ENCODE peak calls at places on chromosomes 2 and 18, in four cellular contexts. One of them, this sample, is unnamed.
A peak's percentile ranks its signal among the peaks of the same experiment; 100 is the strongest.

GRCh38 chr18:13392029-13392750 is 173.6 kb downstream of the LDLRAD4 start:
- DNase-seq in endothelial cell: no peak
- DNase-seq in left ventricle myocardium inferior: no peak
- DNase-seq in A549: no peak
- DNase-seq in this sample: no peak

GRCh38 chr2:239866778-239867177 is 158.4 kb downstream of the NDUFA10 start:
- DNase-seq in endothelial cell: no peak
- DNase-seq in left ventricle myocardium inferior: no peak
- DNase-seq in A549: no peak
- DNase-seq in this sample: no peak

GRCh38 chr18:13566941-13567762 is 159.2 kb downstream of the FAM210A start:
- DNase-seq in left ventricle myocardium inferior: peak; percentile 39
- DNase-seq in endothelial cell: no peak
- DNase-seq in A549: no peak
- DNase-seq in this sample: peak; percentile 83

GRCh38 chr18:48975221-48975816 is 24.6 kb upstream of the SMAD7 start:
- DNase-seq in A549: no peak
- DNase-seq in endothelial cell: no peak
- DNase-seq in left ventricle myocardium inferior: no peak
- DNase-seq in this sample: no peak

GRCh38 chr2:10382313-10383061 is 65.6 kb downstream of the ODC1 start:
- DNase-seq in left ventricle myocardium inferior: no peak
- DNase-seq in A549: no peak
- DNase-seq in endothelial cell: peak; percentile 55
- DNase-seq in this sample: no peak

GRCh38 chr2:9959262-9959661 is 7.8 kb downstream of the GRHL1 start:
- DNase-seq in endothelial cell: no peak
- DNase-seq in left ventricle myocardium inferior: no peak
- DNase-seq in A549: no peak
- DNase-seq in this sample: no peak

GRCh38 chr2:67465623-67466022 is 68.5 kb downstream of the ETAA1 start:
- DNase-seq in A549: no peak
- DNase-seq in endothelial cell: no peak
- DNase-seq in left ventricle myocardium inferior: no peak
- DNase-seq in this sample: no peak

GRCh38 chr2:207184348-207184747 is 18.6 kb upstream of the KLF7 start:
- DNase-seq in endothelial cell: no peak
- DNase-seq in left ventricle myocardium inferior: no peak
- DNase-seq in A549: no peak
- DNase-seq in this sample: no peak

GRCh38 chr2:201357216-201357615 is at the start of gene FLACC1:
- DNase-seq in left ventricle myocardium inferior: no peak
- DNase-seq in A549: peak; percentile 39
- DNase-seq in endothelial cell: no peak
- DNase-seq in this sample: no peak

GRCh38 chr2:238107525-238108422 is 7.6 kb downstream of the ESPNL start:
- DNase-seq in left ventricle myocardium inferior: no peak
- DNase-seq in endothelial cell: no peak
- DNase-seq in A549: no peak
- DNase-seq in this sample: peak; percentile 85

GRCh38 chr2:101249826-101250225 is 2.9 kb upstream of the CNOT11 start:
- DNase-seq in endothelial cell: no peak
- DNase-seq in A549: no peak
- DNase-seq in left ventricle myocardium inferior: no peak
- DNase-seq in this sample: no peak

GRCh38 chr2:64331430-64331700 is 122.6 kb upstream of the LGALSL start:
- DNase-seq in endothelial cell: no peak
- DNase-seq in A549: no peak
- DNase-seq in left ventricle myocardium inferior: no peak
- DNase-seq in this sample: no peak

GRCh38 chr2:173171924-173172643 is 96.4 kb downstream of the MAP3K20 start:
- DNase-seq in left ventricle myocardium inferior: no peak
- DNase-seq in endothelial cell: no peak
- DNase-seq in A549: no peak
- DNase-seq in this sample: no peak

GRCh38 chr2:170739048-170739447 is 23.9 kb downstream of the SP5 start:
- DNase-seq in endothelial cell: no peak
- DNase-seq in A549: peak; percentile 17
- DNase-seq in left ventricle myocardium inferior: no peak
- DNase-seq in this sample: no peak

GRCh38 chr2:40225670-40226069 is 226.2 kb downstream of the SLC8A1 start:
- DNase-seq in endothelial cell: no peak
- DNase-seq in left ventricle myocardium inferior: no peak
- DNase-seq in A549: no peak
- DNase-seq in this sample: no peak

GRCh38 chr2:1800716-1801388 is 56.5 kb upstream of the PXDN start:
- DNase-seq in endothelial cell: no peak
- DNase-seq in A549: no peak
- DNase-seq in left ventricle myocardium inferior: no peak
- DNase-seq in this sample: no peak

GRCh38 chr2:72198532-72199241 is 51.0 kb upstream of the CYP26B1 start:
- DNase-seq in A549: peak; percentile 12
- DNase-seq in left ventricle myocardium inferior: no peak
- DNase-seq in endothelial cell: no peak
- DNase-seq in this sample: no peak

GRCh38 chr2:72193723-72194122 is 46.1 kb upstream of the CYP26B1 start:
- DNase-seq in endothelial cell: no peak
- DNase-seq in left ventricle myocardium inferior: no peak
- DNase-seq in A549: no peak
- DNase-seq in this sample: no peak
- TF ChIP-seq CTCF in endothelial cell: no peak
- TF ChIP-seq CTCF in left ventricle myocardium inferior: no peak
- TF ChIP-seq CTCF in A549: no peak
- TF ChIP-seq CTCF in this sample: no peak

DNA sequence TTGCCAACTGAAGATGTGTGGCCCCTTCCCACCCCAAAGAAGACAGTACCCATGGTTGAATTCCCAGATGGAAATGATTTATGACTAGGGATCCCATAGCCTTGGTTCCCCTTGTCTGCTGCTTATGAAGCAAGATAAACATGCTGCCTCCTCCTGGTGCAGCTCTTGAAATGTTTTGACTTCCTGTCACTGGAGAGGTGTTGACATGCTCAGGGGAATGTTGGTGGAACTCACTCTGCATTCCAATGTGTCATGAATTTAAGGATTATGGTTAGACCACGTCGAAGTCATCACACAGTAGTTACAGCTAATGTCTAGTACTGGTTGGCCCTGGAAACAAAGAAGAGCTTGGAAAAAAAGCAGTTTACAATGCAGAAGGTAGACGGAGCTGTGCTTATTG is 69.0 kb upstream of the FAM110C start:
- DNase-seq in left ventricle myocardium inferior: no peak
- DNase-seq in A549: no peak
- DNase-seq in endothelial cell: no peak
- DNase-seq in this sample: no peak
- TF ChIP-seq CTCF in left ventricle myocardium inferior: no peak
- TF ChIP-seq CTCF in A549: no peak
- TF ChIP-seq CTCF in endothelial cell: no peak
- TF ChIP-seq CTCF in this sample: no peak

GRCh38 chr2:235170016-235170415 is 218.2 kb downstream of the SH3BP4 start:
- DNase-seq in endothelial cell: no peak
- DNase-seq in A549: no peak
- DNase-seq in left ventricle myocardium inferior: no peak
- DNase-seq in this sample: no peak

GRCh38 chr2:235165631-235166030 is 213.8 kb downstream of the SH3BP4 start:
- DNase-seq in A549: no peak
- DNase-seq in left ventricle myocardium inferior: no peak
- DNase-seq in endothelial cell: no peak
- DNase-seq in this sample: no peak

GRCh38 chr2:235171511-235172130 is 219.8 kb downstream of the SH3BP4 start:
- DNase-seq in A549: no peak
- DNase-seq in left ventricle myocardium inferior: no peak
- DNase-seq in endothelial cell: no peak
- DNase-seq in this sample: no peak

GRCh38 chr2:235168174-235168979 is 216.6 kb downstream of the SH3BP4 start:
- DNase-seq in A549: no peak
- DNase-seq in left ventricle myocardium inferior: no peak
- DNase-seq in endothelial cell: no peak
- DNase-seq in this sample: no peak

GRCh38 chr2:235170536-235171510 is 219.0 kb downstream of the SH3BP4 start:
- DNase-seq in left ventricle myocardium inferior: no peak
- DNase-seq in endothelial cell: no peak
- DNase-seq in A549: peak; percentile 80
- DNase-seq in this sample: no peak
- TF ChIP-seq CTCF in left ventricle myocardium inferior: peak; percentile 17
- TF ChIP-seq CTCF in endothelial cell: no peak
- TF ChIP-seq CTCF in A549: peak; percentile 9
- TF ChIP-seq CTCF in this sample: no peak

GRCh38 chr2:29627366-29627765 is 294.0 kb downstream of the ALK start:
- DNase-seq in A549: no peak
- DNase-seq in left ventricle myocardium inferior: no peak
- DNase-seq in endothelial cell: no peak
- DNase-seq in this sample: no peak
- TF ChIP-seq CTCF in A549: no peak
- TF ChIP-seq CTCF in left ventricle myocardium inferior: no peak
- TF ChIP-seq CTCF in endothelial cell: no peak
- TF ChIP-seq CTCF in this sample: no peak

GRCh38 chr2:199777315-199777714 is 73.7 kb downstream of the FTCDNL1 start:
- DNase-seq in endothelial cell: no peak
- DNase-seq in A549: no peak
- DNase-seq in left ventricle myocardium inferior: no peak
- DNase-seq in this sample: no peak

GRCh38 chr2:199772693-199772976 is 78.4 kb downstream of the FTCDNL1 start:
- DNase-seq in A549: no peak
- DNase-seq in endothelial cell: no peak
- DNase-seq in left ventricle myocardium inferior: no peak
- DNase-seq in this sample: no peak

GRCh38 chr2:199778655-199779054 is 72.3 kb downstream of the FTCDNL1 start:
- DNase-seq in left ventricle myocardium inferior: no peak
- DNase-seq in endothelial cell: no peak
- DNase-seq in A549: no peak
- DNase-seq in this sample: no peak

GRCh38 chr2:199771948-199772692 is 78.9 kb downstream of the FTCDNL1 start:
- DNase-seq in A549: no peak
- DNase-seq in endothelial cell: no peak
- DNase-seq in left ventricle myocardium inferior: no peak
- DNase-seq in this sample: no peak

DNA sequence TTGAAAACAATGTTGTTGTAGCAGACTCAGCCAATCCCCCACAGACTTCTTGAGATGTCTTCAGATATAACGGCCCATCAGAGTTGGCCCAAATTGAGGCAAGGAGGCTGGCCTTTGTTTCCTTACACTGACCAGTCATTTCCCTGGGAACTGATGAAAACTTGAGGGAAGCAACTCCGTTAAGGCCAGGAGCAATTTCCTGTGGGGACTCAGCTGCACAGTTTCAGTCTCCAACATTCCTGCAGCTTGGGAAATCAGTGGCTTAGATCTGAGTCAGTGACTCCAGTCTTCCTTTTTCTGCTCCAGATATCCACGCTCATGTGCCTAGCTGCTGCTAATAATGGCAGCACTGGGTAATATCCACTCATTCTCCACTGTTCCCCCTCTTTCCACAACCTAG is 75.7 kb downstream of the FTCDNL1 start:
- DNase-seq in endothelial cell: no peak
- DNase-seq in left ventricle myocardium inferior: no peak
- DNase-seq in A549: no peak
- DNase-seq in this sample: no peak
- TF ChIP-seq CTCF in endothelial cell: no peak
- TF ChIP-seq CTCF in left ventricle myocardium inferior: no peak
- TF ChIP-seq CTCF in A549: no peak
- TF ChIP-seq CTCF in this sample: no peak

DNA sequence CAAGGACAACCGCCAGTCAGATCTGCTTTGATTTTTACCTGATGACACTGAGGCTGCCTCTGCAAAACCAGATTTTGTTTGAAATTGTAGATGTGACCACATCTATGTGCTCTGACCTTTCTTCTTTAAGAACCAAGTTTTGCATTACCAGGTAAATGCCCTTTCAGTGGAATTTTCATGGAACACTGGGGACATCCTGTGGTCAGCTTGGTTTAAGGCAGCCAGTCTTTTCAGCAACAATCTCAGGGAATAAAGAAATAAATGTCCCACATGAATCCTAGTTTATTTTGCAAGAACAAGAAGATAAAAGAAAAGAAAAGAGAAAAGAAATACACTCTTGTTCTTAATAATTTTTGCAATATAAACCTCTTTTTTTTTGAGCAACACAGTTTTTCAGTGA is 90.6 kb downstream of the POU3F3 start:
- DNase-seq in endothelial cell: peak; percentile 45
- DNase-seq in A549: peak; percentile 3
- DNase-seq in left ventricle myocardium inferior: no peak
- DNase-seq in this sample: no peak
- TF ChIP-seq CTCF in endothelial cell: peak; percentile 46
- TF ChIP-seq CTCF in A549: peak; percentile 51
- TF ChIP-seq CTCF in left ventricle myocardium inferior: peak; percentile 38
- TF ChIP-seq CTCF in this sample: no peak

DNA sequence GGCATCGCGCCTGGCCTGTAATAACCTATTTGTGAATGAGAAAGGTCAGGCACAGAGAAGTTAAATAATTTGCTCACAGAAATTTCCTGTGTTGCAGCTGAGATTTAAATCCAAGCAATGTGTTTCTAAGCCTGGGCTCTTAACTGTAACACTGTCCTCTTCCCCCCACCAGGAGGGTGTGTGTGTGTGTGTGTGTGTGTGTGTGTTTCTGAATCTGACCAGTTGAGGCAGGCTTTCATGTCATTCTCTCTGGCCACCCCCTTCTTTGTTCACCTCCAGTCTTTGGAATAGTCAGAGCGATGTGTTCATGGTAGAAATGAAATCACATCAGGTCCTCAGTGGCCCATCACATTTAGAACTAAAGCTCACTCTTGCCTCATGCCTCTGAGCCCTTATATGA is 81.2 kb downstream of the NEDD4L start:
- DNase-seq in left ventricle myocardium inferior: no peak
- DNase-seq in A549: no peak
- DNase-seq in endothelial cell: no peak
- DNase-seq in this sample: no peak
- TF ChIP-seq CTCF in left ventricle myocardium inferior: no peak
- TF ChIP-seq CTCF in A549: no peak
- TF ChIP-seq CTCF in endothelial cell: no peak
- TF ChIP-seq CTCF in this sample: no peak